ENCODE peak calls at places on chromosomes 5 and 9, in five cellular contexts. P, F, J, X and A are unnamed samples.

GRCh38 chr5:98497391-98497790 is 276.1 kb upstream of the RGMB start:
- DNase-seq in P (no peak), J (no peak), F (no peak), X (no peak), A (no peak)

GRCh38 chr9:138043411-138044345 is 166.1 kb downstream of the CACNA1B start:
- DNase-seq in P (no peak), J (no peak), F (no peak), X (no peak), A (no peak)

GRCh38 chr5:57302164-57302563 is 128.3 kb downstream of the GPBP1 start:
- DNase-seq in J (no peak), P (no peak), F (peak), X (no peak), A (no peak)

GRCh38 chr9:79663878-79664277 is 92.1 kb downstream of the TLE4 start:
- DNase-seq in J (no peak), X (no peak), P (no peak), F (no peak), A (no peak)

GRCh38 chr5:72494700-72495124 is 12.5 kb downstream of the ZNF366 start:
- DNase-seq in F (no peak), J (no peak), X (no peak), P (no peak), A (no peak)

GRCh38 chr5:99949361-99949760 is 585.8 kb upstream of the FAM174A start:
- DNase-seq in J (no peak), X (no peak), P (no peak), F (no peak), A (no peak)

GRCh38 chr9:92406506-92406905 is 2.1 kb upstream of the OGN start:
- DNase-seq in F (no peak), X (peak), P (no peak), J (no peak), A (no peak)

GRCh38 chr9:17134843-17135577 is at the start of gene CNTLN:
- DNase-seq in X (no peak), J (peak), P (peak), F (peak), A (no peak)

GRCh38 chr9:75683591-75683990 is 206.9 kb upstream of the PCSK5 start:
- DNase-seq in J (no peak), X (no peak), F (no peak), P (no peak), A (no peak)

GRCh38 chr9:4826417-4827166 is 33.8 kb downstream of the RCL1 start:
- DNase-seq in J (no peak), X (no peak), F (no peak), P (no peak), A (no peak)

GRCh38 chr5:73280821-73281746 is 108.1 kb downstream of the TMEM174 start:
- DNase-seq in X (no peak), J (no peak), F (peak), P (no peak), A (peak)

GRCh38 chr5:139822553-139823425 is 27.2 kb downstream of the PSD2 start:
- DNase-seq in F (no peak), J (peak), P (no peak), X (no peak), A (no peak)

GRCh38 chr9:90801507-90802289 is at the start of gene SYK:
- DNase-seq in F (no peak), J (peak), X (peak), P (no peak), A (no peak)

GRCh38 chr9:37798677-37799076 is 1.9 kb upstream of the DCAF10 start:
- DNase-seq in J (no peak), X (no peak), F (no peak), P (no peak), A (no peak)

GRCh38 chr9:135418161-135418560 is 61.4 kb upstream of the PPP1R26 start:
- DNase-seq in F (no peak), J (no peak), P (no peak), X (no peak), A (no peak)

GRCh38 chr9:81465468-81466002 is 223.8 kb downstream of the TLE1 start:
- DNase-seq in P (no peak), J (no peak), X (no peak), F (no peak), A (no peak)

GRCh38 chr9:89295400-89295799 is 15.6 kb upstream of the CKS2 start:
- DNase-seq in X (peak), J (peak), F (no peak), P (no peak), A (no peak)

GRCh38 chr9:121734465-121734864 is 83.0 kb downstream of the DAB2IP start:
- DNase-seq in P (no peak), J (no peak), X (no peak), F (no peak), A (no peak)

GRCh38 chr9:79360387-79361347 is 211.1 kb upstream of the TLE4 start:
- DNase-seq in J (peak), X (no peak), P (no peak), F (no peak), A (no peak)

GRCh38 chr5:17132444-17133083 is 84.9 kb upstream of the BASP1 start:
- DNase-seq in J (peak), F (no peak), P (peak), X (peak), A (no peak)

GRCh38 chr9:91258448-91258847 is 103.3 kb downstream of the AUH start:
- DNase-seq in F (no peak), P (no peak), J (no peak), X (no peak), A (no peak)

GRCh38 chr9:38619556-38620447 is 594 bp downstream of the ANKRD18A start:
- DNase-seq in F (no peak), J (peak), X (no peak), P (no peak), A (no peak)

GRCh38 chr5:76813982-76814562 is 4.8 kb upstream of the F2RL1 start:
- DNase-seq in F (peak), X (no peak), P (peak), J (no peak), A (no peak)

GRCh38 chr5:169758886-169759285 is 121.8 kb downstream of the DOCK2 start:
- DNase-seq in P (no peak), X (no peak), F (no peak), J (no peak), A (no peak)

GRCh38 chr5:172700686-172701324 is 59.7 kb downstream of the NEURL1B start:
- DNase-seq in X (no peak), P (no peak), J (peak), F (no peak), A (no peak)

GRCh38 chr5:172697123-172698121 is 56.4 kb downstream of the NEURL1B start:
- DNase-seq in F (peak), P (peak), X (peak), J (peak), A (peak)

GRCh38 chr5:172699423-172699822 is 58.4 kb downstream of the NEURL1B start:
- DNase-seq in F (no peak), P (no peak), J (no peak), X (no peak), A (no peak)

GRCh38 chr5:172701336-172702061 is 60.4 kb downstream of the NEURL1B start:
- DNase-seq in P (no peak), J (no peak), X (no peak), F (no peak), A (no peak)

DNA sequence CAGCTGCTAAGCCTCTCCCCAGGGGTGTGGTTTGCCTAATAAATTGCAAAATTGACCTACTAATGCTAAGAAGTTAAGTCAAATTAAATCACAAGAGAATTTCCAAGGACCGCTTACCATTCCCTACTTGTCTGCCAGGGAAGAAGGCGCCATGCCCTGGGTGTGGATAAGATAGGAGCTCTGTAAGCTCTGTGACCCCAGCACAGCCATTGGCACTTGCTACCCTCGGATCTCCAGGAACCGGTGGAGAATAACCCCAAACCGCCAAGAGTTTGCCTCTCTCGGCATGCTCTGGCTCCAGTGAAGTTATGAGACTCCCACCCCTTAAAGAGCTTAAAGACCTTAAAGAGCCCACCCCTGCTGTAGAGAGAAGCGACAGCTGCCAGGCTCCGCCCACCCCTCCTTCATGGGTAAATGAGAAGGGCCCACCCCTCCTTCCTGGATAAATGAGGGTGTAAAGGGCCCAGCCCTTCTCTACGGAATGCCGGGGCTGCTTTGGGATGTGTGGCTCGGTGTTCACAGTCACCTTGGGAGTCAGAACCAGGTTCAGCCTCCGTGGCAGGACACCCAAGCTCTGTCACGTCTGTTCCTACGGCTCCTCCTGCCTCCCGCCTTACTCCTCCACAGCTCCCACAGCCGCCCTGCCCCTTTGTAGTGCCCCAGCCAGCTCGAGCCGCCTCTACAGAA is 59.1 kb downstream of the NEURL1B start:
- DNase-seq in X (no peak), J (peak), P (no peak), F (no peak), A (no peak)
- TF ChIP-seq REST in X (no peak), J (no peak), P (no peak), F (no peak), A (no peak)

GRCh38 chr5:18802336-18802735 is 1168.1 kb downstream of the TAF11L14 start:
- DNase-seq in J (no peak), X (no peak), F (no peak), P (no peak), A (no peak)

GRCh38 chr5:18800293-18801025 is 1166.2 kb downstream of the TAF11L14 start:
- DNase-seq in X (no peak), J (no peak), P (no peak), F (no peak), A (no peak)

GRCh38 chr5:18797241-18797640 is 1163.0 kb downstream of the TAF11L14 start:
- DNase-seq in X (no peak), J (peak), P (no peak), F (no peak), A (no peak)

GRCh38 chr5:18798058-18798457 is 1163.8 kb downstream of the TAF11L14 start:
- DNase-seq in X (peak), P (no peak), F (no peak), J (peak), A (no peak)

GRCh38 chr5:18799482-18800128 is 1165.3 kb downstream of the TAF11L14 start:
- DNase-seq in P (no peak), J (peak), X (peak), F (no peak), A (no peak)
- TF ChIP-seq REST in P (no peak), J (no peak), X (no peak), F (no peak), A (no peak)

DNA sequence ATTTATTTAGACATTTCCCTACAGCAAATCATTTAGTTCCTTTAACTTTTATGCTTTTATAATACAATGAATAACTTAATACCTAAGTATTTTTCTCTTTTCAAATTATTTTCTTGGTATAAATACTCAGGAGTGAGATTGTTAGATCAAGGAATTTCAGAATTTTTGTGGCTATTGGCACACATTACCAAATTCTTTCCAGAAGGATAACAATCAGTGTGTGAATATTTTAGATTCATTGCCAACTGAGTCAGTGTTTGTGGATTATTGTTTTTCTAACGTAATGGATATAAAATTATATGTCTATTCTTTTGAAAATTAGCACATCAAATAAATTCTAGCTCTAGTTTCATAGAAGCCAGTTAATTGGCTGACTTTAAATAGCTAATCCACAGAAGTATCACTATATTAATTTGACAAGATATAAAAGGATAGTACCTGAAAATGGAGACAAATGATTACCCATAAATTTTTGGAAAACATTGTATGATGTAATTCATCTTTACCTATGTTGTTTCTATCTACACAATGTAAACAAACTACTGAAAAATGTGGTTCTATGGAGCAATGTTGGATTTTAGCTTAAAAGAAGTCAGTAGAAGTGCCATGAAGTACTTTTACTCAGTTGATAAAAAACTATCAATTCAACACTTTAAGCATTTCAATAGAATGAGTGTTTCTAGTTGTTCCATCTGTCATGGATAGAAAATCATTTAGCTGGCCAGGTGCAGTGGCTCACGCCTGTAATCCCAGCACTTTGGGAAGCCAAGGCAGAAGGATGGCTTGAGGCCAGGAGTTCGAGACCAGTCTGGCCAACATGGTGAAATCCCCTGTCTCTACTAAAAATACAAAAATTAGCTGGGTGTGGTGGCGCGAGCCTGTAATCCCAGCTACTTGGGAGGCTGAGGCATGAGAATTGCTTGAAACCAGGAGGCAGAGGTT is 185.1 kb downstream of the ADAMTSL1 start:
- DNase-seq in X (no peak), P (no peak), J (no peak), F (no peak), A (no peak)
- TF ChIP-seq REST in X (no peak), P (no peak), J (no peak), F (no peak), A (no peak)

DNA sequence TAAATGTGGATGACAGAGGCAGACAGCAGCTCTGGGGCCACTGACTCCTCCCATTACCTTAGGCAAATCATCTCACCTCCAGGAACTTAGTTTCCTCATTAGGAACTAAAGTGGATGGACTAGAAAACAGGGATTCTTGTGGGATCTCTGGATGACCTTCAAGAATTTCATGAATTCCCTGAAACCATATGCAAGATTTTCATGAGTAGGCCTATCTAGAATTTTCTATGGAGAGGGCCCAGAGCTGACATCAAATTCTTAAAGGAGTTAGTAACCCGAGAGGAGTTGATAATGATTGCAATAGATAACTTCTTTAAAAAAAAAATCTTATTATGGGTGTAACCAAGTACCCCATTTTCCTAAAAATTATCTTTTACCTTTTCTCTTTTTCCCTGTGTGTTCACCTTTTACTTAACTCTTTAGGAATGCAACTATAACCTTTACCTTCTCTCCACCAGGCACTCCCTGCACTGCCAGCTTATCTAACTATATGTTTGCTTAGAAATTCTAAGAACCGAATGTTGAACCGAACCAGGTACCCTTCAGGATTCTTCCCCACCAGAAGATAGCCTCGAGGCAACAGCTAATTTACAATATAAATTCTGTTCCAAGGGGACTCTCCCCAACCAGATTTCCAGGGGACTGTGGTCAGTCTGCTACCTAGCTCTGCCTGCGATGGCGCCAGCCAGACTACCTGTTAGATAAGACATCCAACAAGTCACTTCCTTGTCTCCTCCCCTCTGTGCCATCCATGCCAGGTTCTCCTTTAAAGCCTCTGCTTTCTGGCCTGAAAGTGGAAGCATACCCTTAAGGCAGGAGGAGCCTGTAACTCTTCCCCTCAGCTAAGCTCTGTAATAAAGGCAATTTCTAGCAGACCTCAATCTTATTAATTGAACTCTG is 86.0 kb downstream of the GCNT4 start:
- DNase-seq in P (no peak), X (no peak), F (no peak), J (peak), A (no peak)
- TF ChIP-seq REST in P (no peak), X (no peak), F (no peak), J (no peak), A (no peak)

GRCh38 chr5:150515446-150515845 is 7.5 kb downstream of the NDST1 start:
- DNase-seq in J (no peak), F (no peak), P (no peak), X (no peak), A (no peak)
- TF ChIP-seq REST in J (no peak), F (no peak), P (no peak), X (no peak), A (no peak)

GRCh38 chr5:54520438-54520846 is 2.9 kb downstream of the SNX18 start:
- DNase-seq in J (peak), F (no peak), P (no peak), X (peak), A (no peak)
- TF ChIP-seq REST in J (no peak), F (no peak), P (no peak), X (no peak), A (no peak)